ENCODE peak calls at places on chromosomes 11 and 22, in ten cellular contexts. One of them, this sample, is unnamed.

GRCh38 chr22:35195226-35195625 is 62.1 kb upstream of the HMGXB4 start:
- DNase-seq in CD4-positive, alpha-beta memory T cell: no peak
- DNase-seq in fibroblast of mammary gland: no peak
- DNase-seq in stomach: no peak
- DNase-seq in H7: no peak
- DNase-seq in IMR-90: no peak
- DNase-seq in lower leg skin: no peak
- DNase-seq in right cardiac atrium: no peak
- DNase-seq in upper lobe of right lung: no peak
- DNase-seq in neural progenitor cell: no peak
- DNase-seq in this sample: no peak

GRCh38 chr22:28029201-28029948 is 110.3 kb upstream of the PITPNB start:
- DNase-seq in fibroblast of mammary gland: peak; percentile 41
- DNase-seq in IMR-90: peak; percentile 49
- DNase-seq in lower leg skin: no peak
- DNase-seq in stomach: peak; percentile 82
- DNase-seq in upper lobe of right lung: peak; percentile 35
- DNase-seq in right cardiac atrium: peak; percentile 84
- DNase-seq in neural progenitor cell: no peak
- DNase-seq in H7: peak; percentile 36
- DNase-seq in CD4-positive, alpha-beta memory T cell: no peak
- DNase-seq in this sample: peak; percentile 67

GRCh38 chr22:24819941-24820461 is 14.0 kb downstream of the SGSM1 start:
- DNase-seq in upper lobe of right lung: peak; percentile 68
- DNase-seq in IMR-90: no peak
- DNase-seq in H7: no peak
- DNase-seq in CD4-positive, alpha-beta memory T cell: no peak
- DNase-seq in lower leg skin: no peak
- DNase-seq in stomach: peak; percentile 78
- DNase-seq in right cardiac atrium: peak; percentile 90
- DNase-seq in fibroblast of mammary gland: no peak
- DNase-seq in neural progenitor cell: no peak
- DNase-seq in this sample: no peak

GRCh38 chr11:35354644-35355043 is 64.7 kb downstream of the SLC1A2 start:
- DNase-seq in right cardiac atrium: no peak
- DNase-seq in stomach: no peak
- DNase-seq in neural progenitor cell: no peak
- DNase-seq in H7: no peak
- DNase-seq in lower leg skin: no peak
- DNase-seq in fibroblast of mammary gland: peak; percentile 50
- DNase-seq in CD4-positive, alpha-beta memory T cell: no peak
- DNase-seq in IMR-90: peak; percentile 38
- DNase-seq in upper lobe of right lung: no peak
- DNase-seq in this sample: peak; percentile 71

GRCh38 chr11:118790357-118791014 is 478 bp downstream of the DDX6 start:
- DNase-seq in right cardiac atrium: no peak
- DNase-seq in stomach: peak; percentile 43
- DNase-seq in H7: peak; percentile 78
- DNase-seq in CD4-positive, alpha-beta memory T cell: peak; percentile 59
- DNase-seq in neural progenitor cell: peak; percentile 81
- DNase-seq in lower leg skin: peak; percentile 48
- DNase-seq in fibroblast of mammary gland: peak; percentile 71
- DNase-seq in IMR-90: peak; percentile 56
- DNase-seq in upper lobe of right lung: no peak
- DNase-seq in this sample: peak; percentile 69

GRCh38 chr22:45582955-45583320 is 80.3 kb downstream of the FBLN1 start:
- DNase-seq in lower leg skin: no peak
- DNase-seq in neural progenitor cell: no peak
- DNase-seq in CD4-positive, alpha-beta memory T cell: no peak
- DNase-seq in upper lobe of right lung: no peak
- DNase-seq in IMR-90: no peak
- DNase-seq in H7: no peak
- DNase-seq in right cardiac atrium: peak; percentile 16
- DNase-seq in stomach: no peak
- DNase-seq in fibroblast of mammary gland: no peak
- DNase-seq in this sample: no peak

GRCh38 chr11:122979815-122980656 is 1.6 kb downstream of the BSX start:
- DNase-seq in H7: peak; percentile 61
- DNase-seq in fibroblast of mammary gland: no peak
- DNase-seq in neural progenitor cell: peak; percentile 53
- DNase-seq in stomach: no peak
- DNase-seq in right cardiac atrium: no peak
- DNase-seq in IMR-90: no peak
- DNase-seq in upper lobe of right lung: no peak
- DNase-seq in lower leg skin: no peak
- DNase-seq in CD4-positive, alpha-beta memory T cell: no peak
- DNase-seq in this sample: no peak

GRCh38 chr11:57903441-57904123 is 120.1 kb upstream of the OR9Q1 start:
- DNase-seq in CD4-positive, alpha-beta memory T cell: no peak
- DNase-seq in lower leg skin: peak; percentile 57
- DNase-seq in right cardiac atrium: no peak
- DNase-seq in upper lobe of right lung: no peak
- DNase-seq in IMR-90: peak; percentile 10
- DNase-seq in stomach: peak; percentile 49
- DNase-seq in fibroblast of mammary gland: peak; percentile 1
- DNase-seq in H7: no peak
- DNase-seq in neural progenitor cell: no peak
- DNase-seq in this sample: no peak

GRCh38 chr11:67392182-67392715 is 463 bp downstream of the RAD9A start:
- DNase-seq in H7: peak; percentile 77
- DNase-seq in upper lobe of right lung: no peak
- DNase-seq in lower leg skin: no peak
- DNase-seq in IMR-90: no peak
- DNase-seq in CD4-positive, alpha-beta memory T cell: no peak
- DNase-seq in stomach: no peak
- DNase-seq in fibroblast of mammary gland: no peak
- DNase-seq in neural progenitor cell: peak; percentile 44
- DNase-seq in right cardiac atrium: no peak
- DNase-seq in this sample: no peak

GRCh38 chr11:127027000-127027399 is 26.4 kb upstream of the KIRREL3 start:
- DNase-seq in fibroblast of mammary gland: no peak
- DNase-seq in H7: no peak
- DNase-seq in lower leg skin: no peak
- DNase-seq in IMR-90: no peak
- DNase-seq in neural progenitor cell: no peak
- DNase-seq in upper lobe of right lung: no peak
- DNase-seq in stomach: no peak
- DNase-seq in CD4-positive, alpha-beta memory T cell: no peak
- DNase-seq in right cardiac atrium: no peak
- DNase-seq in this sample: no peak

GRCh38 chr11:43852057-43852636 is 28.5 kb upstream of the ALKBH3 start:
- DNase-seq in neural progenitor cell: peak; percentile 80
- DNase-seq in fibroblast of mammary gland: peak; percentile 82
- DNase-seq in H7: peak; percentile 85
- DNase-seq in lower leg skin: peak; percentile 51
- DNase-seq in upper lobe of right lung: no peak
- DNase-seq in IMR-90: peak; percentile 88
- DNase-seq in right cardiac atrium: no peak
- DNase-seq in CD4-positive, alpha-beta memory T cell: peak; percentile 51
- DNase-seq in stomach: peak; percentile 62
- DNase-seq in this sample: peak; percentile 87

GRCh38 chr22:44497218-44497903 is 672 bp downstream of the RTL6 start:
- DNase-seq in stomach: no peak
- DNase-seq in right cardiac atrium: peak; percentile 74
- DNase-seq in lower leg skin: no peak
- DNase-seq in fibroblast of mammary gland: peak; percentile 53
- DNase-seq in H7: peak; percentile 77
- DNase-seq in upper lobe of right lung: peak; percentile 67
- DNase-seq in IMR-90: peak; percentile 34
- DNase-seq in neural progenitor cell: peak; percentile 40
- DNase-seq in CD4-positive, alpha-beta memory T cell: no peak
- DNase-seq in this sample: peak; percentile 19

GRCh38 chr11:34640050-34640971 is 19.4 kb downstream of the EHF start:
- DNase-seq in neural progenitor cell: peak; percentile 64
- DNase-seq in upper lobe of right lung: peak; percentile 89
- DNase-seq in H7: peak; percentile 17
- DNase-seq in right cardiac atrium: no peak
- DNase-seq in IMR-90: no peak
- DNase-seq in CD4-positive, alpha-beta memory T cell: no peak
- DNase-seq in fibroblast of mammary gland: no peak
- DNase-seq in stomach: peak; percentile 87
- DNase-seq in lower leg skin: no peak
- DNase-seq in this sample: no peak

GRCh38 chr22:24592846-24593809 is at the start of gene LRRC75B:
- DNase-seq in fibroblast of mammary gland: peak; percentile 83
- DNase-seq in lower leg skin: peak; percentile 81
- DNase-seq in H7: peak; percentile 99
- DNase-seq in right cardiac atrium: peak; percentile 98
- DNase-seq in neural progenitor cell: peak; percentile 90
- DNase-seq in CD4-positive, alpha-beta memory T cell: no peak
- DNase-seq in stomach: peak; percentile 93
- DNase-seq in upper lobe of right lung: peak; percentile 94
- DNase-seq in IMR-90: peak; percentile 85
- DNase-seq in this sample: peak; percentile 93

GRCh38 chr11:123587559-123587958 is 66.9 kb downstream of the SCN3B start:
- DNase-seq in lower leg skin: no peak
- DNase-seq in neural progenitor cell: no peak
- DNase-seq in right cardiac atrium: no peak
- DNase-seq in CD4-positive, alpha-beta memory T cell: no peak
- DNase-seq in IMR-90: no peak
- DNase-seq in upper lobe of right lung: no peak
- DNase-seq in fibroblast of mammary gland: no peak
- DNase-seq in H7: no peak
- DNase-seq in stomach: peak; percentile 75
- DNase-seq in this sample: no peak

GRCh38 chr11:111911563-111912401 is at the start of gene CRYAB:
- DNase-seq in stomach: peak; percentile 39
- DNase-seq in CD4-positive, alpha-beta memory T cell: no peak
- DNase-seq in upper lobe of right lung: peak; percentile 78
- DNase-seq in right cardiac atrium: peak; percentile 96
- DNase-seq in IMR-90: peak; percentile 82
- DNase-seq in H7: peak; percentile 48
- DNase-seq in neural progenitor cell: peak; percentile 34
- DNase-seq in fibroblast of mammary gland: peak; percentile 81
- DNase-seq in lower leg skin: peak; percentile 94
- DNase-seq in this sample: peak; percentile 73
- H3K4me3 ChIP-seq in stomach: peak within 1 kb of the TSS; percentile 46
- H3K4me3 ChIP-seq in CD4-positive, alpha-beta memory T cell: no peak within 1 kb of the TSS
- H3K4me3 ChIP-seq in upper lobe of right lung: peak within 1 kb of the TSS; percentile 51
- H3K4me3 ChIP-seq in right cardiac atrium: peak within 1 kb of the TSS; percentile 87
- H3K4me3 ChIP-seq in IMR-90: peak within 1 kb of the TSS; percentile 1
- H3K4me3 ChIP-seq in H7: no peak within 1 kb of the TSS
- H3K4me3 ChIP-seq in neural progenitor cell: no peak within 1 kb of the TSS
- H3K4me3 ChIP-seq in fibroblast of mammary gland: peak within 1 kb of the TSS; percentile 24
- H3K4me3 ChIP-seq in lower leg skin: peak within 1 kb of the TSS; percentile 38
- H3K4me3 ChIP-seq in this sample: peak within 1 kb of the TSS; percentile 19

DNA sequence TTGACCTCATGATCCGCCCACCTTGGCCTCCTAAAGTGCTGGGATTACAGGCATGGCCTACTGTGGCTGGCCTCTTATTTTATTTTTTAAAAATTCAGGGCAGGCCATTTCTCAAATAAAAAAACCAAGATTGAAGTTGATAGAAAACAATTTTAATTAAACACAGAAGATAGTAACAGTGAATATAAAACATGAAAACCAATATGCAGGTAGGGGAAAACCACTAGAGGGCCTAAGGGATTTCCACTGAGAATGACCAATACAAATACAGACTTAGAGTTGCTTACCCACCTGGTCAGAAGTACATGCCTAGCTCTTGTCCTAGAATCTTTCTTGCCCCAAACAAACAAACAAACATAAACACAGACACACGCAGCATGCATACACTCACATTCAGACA is 1.7 kb upstream of the RTCB start:
- DNase-seq in upper lobe of right lung: no peak
- DNase-seq in lower leg skin: no peak
- DNase-seq in stomach: no peak
- DNase-seq in CD4-positive, alpha-beta memory T cell: no peak
- DNase-seq in fibroblast of mammary gland: peak; percentile 44
- DNase-seq in H7: peak; percentile 48
- DNase-seq in IMR-90: peak; percentile 42
- DNase-seq in right cardiac atrium: no peak
- DNase-seq in neural progenitor cell: no peak
- DNase-seq in this sample: peak; percentile 39
- H3K4me3 ChIP-seq in upper lobe of right lung: no peak overlapping the region
- H3K4me3 ChIP-seq in lower leg skin: no peak overlapping the region
- H3K4me3 ChIP-seq in stomach: no peak overlapping the region
- H3K4me3 ChIP-seq in CD4-positive, alpha-beta memory T cell: no peak overlapping the region
- H3K4me3 ChIP-seq in fibroblast of mammary gland: no peak overlapping the region
- H3K4me3 ChIP-seq in H7: no peak overlapping the region
- H3K4me3 ChIP-seq in IMR-90: no peak overlapping the region
- H3K4me3 ChIP-seq in right cardiac atrium: no peak overlapping the region
- H3K4me3 ChIP-seq in neural progenitor cell: no peak overlapping the region
- H3K4me3 ChIP-seq in this sample: no peak overlapping the region

GRCh38 chr11:36509694-36510566 is at the start of gene TRAF6:
- DNase-seq in upper lobe of right lung: peak; percentile 96
- DNase-seq in CD4-positive, alpha-beta memory T cell: peak; percentile 85
- DNase-seq in stomach: peak; percentile 91
- DNase-seq in H7: peak; percentile 87
- DNase-seq in neural progenitor cell: peak; percentile 93
- DNase-seq in IMR-90: peak; percentile 74
- DNase-seq in lower leg skin: peak; percentile 79
- DNase-seq in fibroblast of mammary gland: peak; percentile 76
- DNase-seq in right cardiac atrium: peak; percentile 96
- DNase-seq in this sample: peak; percentile 88
- H3K4me3 ChIP-seq in upper lobe of right lung: peak within 1 kb of the TSS; percentile 99
- H3K4me3 ChIP-seq in CD4-positive, alpha-beta memory T cell: peak within 1 kb of the TSS; percentile 63
- H3K4me3 ChIP-seq in stomach: peak within 1 kb of the TSS; percentile 92
- H3K4me3 ChIP-seq in H7: peak within 1 kb of the TSS; percentile 92
- H3K4me3 ChIP-seq in neural progenitor cell: peak within 1 kb of the TSS; percentile 89
- H3K4me3 ChIP-seq in IMR-90: peak within 1 kb of the TSS; percentile 95
- H3K4me3 ChIP-seq in lower leg skin: peak within 1 kb of the TSS; percentile 96
- H3K4me3 ChIP-seq in fibroblast of mammary gland: peak within 1 kb of the TSS; percentile 97
- H3K4me3 ChIP-seq in right cardiac atrium: peak within 1 kb of the TSS; percentile 79
- H3K4me3 ChIP-seq in this sample: peak within 1 kb of the TSS; percentile 96

DNA sequence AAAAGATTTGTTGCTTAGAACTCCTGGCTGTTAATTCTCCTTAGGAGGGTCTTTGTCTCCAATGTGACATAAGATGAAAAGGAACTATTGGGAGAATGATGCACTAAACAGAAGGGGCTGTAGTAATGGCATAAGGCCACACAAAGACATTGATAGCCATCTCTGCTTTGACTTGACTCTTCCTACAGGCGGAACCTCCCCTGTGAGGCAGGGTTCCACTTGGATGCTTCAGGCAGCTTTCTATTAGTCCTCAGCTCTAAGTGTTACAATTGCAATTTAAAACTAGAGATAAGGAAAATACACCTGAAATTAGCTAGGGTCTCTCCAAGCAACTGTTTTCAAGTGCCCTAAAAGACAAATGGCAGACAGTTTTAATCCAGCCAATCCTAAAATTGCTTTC is 391.6 kb upstream of the CCDC90B start:
- DNase-seq in stomach: no peak
- DNase-seq in neural progenitor cell: no peak
- DNase-seq in IMR-90: no peak
- DNase-seq in upper lobe of right lung: no peak
- DNase-seq in fibroblast of mammary gland: no peak
- DNase-seq in lower leg skin: no peak
- DNase-seq in CD4-positive, alpha-beta memory T cell: no peak
- DNase-seq in right cardiac atrium: no peak
- DNase-seq in H7: no peak
- DNase-seq in this sample: no peak
- H3K4me3 ChIP-seq in stomach: no peak overlapping the region
- H3K4me3 ChIP-seq in neural progenitor cell: no peak overlapping the region
- H3K4me3 ChIP-seq in IMR-90: no peak overlapping the region
- H3K4me3 ChIP-seq in upper lobe of right lung: no peak overlapping the region
- H3K4me3 ChIP-seq in fibroblast of mammary gland: no peak overlapping the region
- H3K4me3 ChIP-seq in lower leg skin: no peak overlapping the region
- H3K4me3 ChIP-seq in CD4-positive, alpha-beta memory T cell: no peak overlapping the region
- H3K4me3 ChIP-seq in right cardiac atrium: no peak overlapping the region
- H3K4me3 ChIP-seq in H7: no peak overlapping the region
- H3K4me3 ChIP-seq in this sample: no peak overlapping the region

This sample was measured in cardiac fibroblast.